ENCODE peak calls at places on chromosome 19, in six cellular contexts. I is hippocampal formation; E is skeletal muscle cell; D is activated T-helper 1 cell treated with anti-CD3 and anti-CD28 coated beads, Interleukin-12 subunit alpha, Interleukin-12 subunit beta, Interleukin-2, Interleukin-4 antibody, amounts not matched to agents 30 ng/mL and 10 ng/mL and 1 ng/mL, durations not matched to agents 14 hours and 24 hours and 36 hours; N is aorta; B is smooth muscle cell of the brain vasculature. S is an unnamed sample.

GRCh38 chr19:33674575-33675367 is 53.0 kb downstream of the CHST8 start:
- DNase-seq in I (no peak), N (peak), B (no peak), D (no peak), E (no peak), S (no peak)

GRCh38 chr19:41156207-41156606 is 36.8 kb upstream of the CYP2S1 start:
- DNase-seq in B (no peak), I (no peak), E (no peak), D (no peak), N (no peak), S (no peak)

GRCh38 chr19:43997631-43998290 is 5.0 kb upstream of the ZNF230 start:
- DNase-seq in E (no peak), B (no peak), D (no peak), N (no peak), I (no peak), S (no peak)

GRCh38 chr19:16222806-16223205 is 25.1 kb downstream of the AP1M1 start:
- DNase-seq in B (no peak), E (no peak), N (no peak), I (no peak), D (no peak), S (no peak)

GRCh38 chr19:13036366-13036976 is 41.2 kb downstream of the NFIX start:
- DNase-seq in I (no peak), D (no peak), E (no peak), B (no peak), N (peak), S (no peak)

GRCh38 chr19:45117167-45117594 is 24.2 kb downstream of the PPP1R37 start:
- DNase-seq in B (no peak), E (no peak), D (peak), N (no peak), I (no peak), S (peak)

GRCh38 chr19:36572593-36573019 is 486 bp downstream of the ZNF529 start:
- DNase-seq in N (no peak), D (no peak), B (no peak), I (no peak), E (no peak), S (no peak)

GRCh38 chr19:13095393-13095784 is 7.3 kb downstream of the LYL1 start:
- DNase-seq in D (no peak), B (no peak), N (no peak), E (no peak), I (no peak), S (peak)

GRCh38 chr19:29714953-29715694 is at the start of gene C19orf12:
- DNase-seq in N (peak), I (peak), D (peak), E (no peak), B (no peak), S (peak)

GRCh38 chr19:55173717-55174409 is 6.2 kb downstream of the SYT5 start:
- DNase-seq in D (peak), N (peak), E (no peak), B (no peak), I (no peak), S (peak)

GRCh38 chr19:48533770-48534169 is 18.2 kb upstream of the SULT2B1 start:
- DNase-seq in E (no peak), B (no peak), D (no peak), I (no peak), N (no peak), S (no peak)

GRCh38 chr19:44530777-44531176 is 1.3 kb upstream of the CEACAM20 start:
- DNase-seq in D (no peak), I (no peak), N (no peak), E (no peak), B (no peak), S (no peak)

GRCh38 chr19:38839816-38840582 is 8.4 kb upstream of the ECH1 start:
- DNase-seq in I (no peak), N (no peak), B (no peak), E (no peak), D (no peak), S (no peak)

GRCh38 chr19:6068711-6069110 is 41.6 kb downstream of the RFX2 start:
- DNase-seq in D (no peak), B (no peak), I (no peak), N (peak), E (no peak), S (no peak)

GRCh38 chr19:13905634-13906524 is at the start of the genes BRME1 and CC2D1A:
- DNase-seq in I (peak), D (peak), B (peak), E (peak), N (peak), S (peak)

GRCh38 chr19:41369769-41370168 is 5.8 kb upstream of the B9D2 start:
- DNase-seq in I (no peak), D (no peak), N (no peak), E (no peak), B (no peak), S (no peak)

GRCh38 chr19:41194157-41194552 is 1.1 kb downstream of the CYP2S1 start:
- DNase-seq in E (no peak), D (no peak), N (no peak), I (no peak), B (no peak), S (no peak)

GRCh38 chr19:47353307-47353712 is 4.2 kb downstream of the DHX34 start:
- DNase-seq in E (no peak), I (no peak), B (no peak), N (no peak), D (no peak), S (no peak)

GRCh38 chr19:8494158-8494557 is 8.3 kb downstream of the PRAM1 start:
- DNase-seq in D (no peak), E (no peak), N (no peak), B (no peak), I (no peak), S (no peak)

GRCh38 chr19:33171916-33172359 is 22.2 kb upstream of the LRP3 start:
- DNase-seq in B (no peak), D (no peak), N (peak), I (no peak), E (no peak), S (no peak)

GRCh38 chr19:38617764-38618589 is at the start of gene MAP4K1:
- DNase-seq in E (no peak), B (no peak), D (peak), N (peak), I (peak), S (peak)

GRCh38 chr19:49896863-49897621 is at the start of gene IL4I1:
- DNase-seq in E (no peak), N (no peak), B (no peak), I (no peak), D (peak), S (peak)

GRCh38 chr19:21084343-21084742 is 2.3 kb downstream of the ZNF714 start:
- DNase-seq in I (no peak), B (no peak), N (no peak), D (no peak), E (peak), S (no peak)

GRCh38 chr19:604355-604754 is 14.7 kb downstream of the HCN2 start:
- DNase-seq in B (no peak), I (no peak), D (peak), E (no peak), N (no peak), S (no peak)

GRCh38 chr19:23071087-23071511 is 45.7 kb upstream of the ZNF730 start:
- DNase-seq in N (no peak), D (no peak), B (peak), I (no peak), E (no peak), S (peak)

GRCh38 chr19:55619264-55619663 is 5.1 kb downstream of the ZNF784 start:
- DNase-seq in N (no peak), D (no peak), E (no peak), B (no peak), I (no peak), S (no peak)

GRCh38 chr19:52369463-52370340 is at the start of gene ZNF880:
- DNase-seq in I (peak), B (peak), E (peak), N (peak), D (peak), S (peak)

GRCh38 chr19:31500540-31500830 is 151.2 kb upstream of the TSHZ3 start:
- DNase-seq in I (no peak), N (no peak), B (no peak), D (no peak), E (no peak), S (no peak)

GRCh38 chr19:12984683-12985048 is 10.6 kb upstream of the NFIX start:
- DNase-seq in B (no peak), I (no peak), N (no peak), D (no peak), E (no peak), S (no peak)

GRCh38 chr19:52453324-52454094 is at the start of gene ZNF578:
- DNase-seq in B (peak), E (peak), N (peak), D (peak), I (peak), S (peak)

GRCh38 chr19:3765121-3765520 is 2.6 kb downstream of the MRPL54 start:
- DNase-seq in N (no peak), E (no peak), I (no peak), B (no peak), D (no peak), S (no peak)

GRCh38 chr19:1956868-1957492 is 16.0 kb downstream of the CSNK1G2 start:
- DNase-seq in N (no peak), E (no peak), B (no peak), I (peak), D (no peak), S (no peak)

GRCh38 chr19:56660381-56661105 is 11.0 kb downstream of the ZNF835 start:
- DNase-seq in N (no peak), E (no peak), D (no peak), B (no peak), I (no peak), S (peak)

GRCh38 chr19:8446055-8446709 is 1.4 kb downstream of the HNRNPM start:
- DNase-seq in D (no peak), E (no peak), B (no peak), N (no peak), I (no peak), S (no peak)

GRCh38 chr19:30512748-30513389 is 140.7 kb downstream of the ZNF536 start:
- DNase-seq in I (no peak), D (no peak), E (peak), B (no peak), N (no peak), S (no peak)

GRCh38 chr19:38329651-38330050 is 6.0 kb upstream of the CATSPERG start:
- DNase-seq in E (no peak), N (no peak), I (no peak), B (no peak), D (no peak), S (no peak)

GRCh38 chr19:45368737-45369340 is 1.5 kb downstream of the ERCC2 start:
- DNase-seq in D (no peak), B (no peak), I (no peak), E (no peak), N (no peak), S (no peak)

S was measured in stimulated activated naive B cell treated with anti-CD40 and anti-IgM and Interleukin-4, amounts not matched to agents 10 μg/mL and 1 μg/mL and 100 μg/mL, for 72 hours.